ENCODE peak calls at places on chromosomes 4 and X, in five cellular contexts. C is stimulated activated CD8-positive, alpha-beta memory T cell treated with anti-CD3 and anti-CD28 coated beads, Interleukin-4, amount 100 ng/mL, for 24 hours; G is RCC 7860; X is stimulated activated naive B cell treated with anti-CD40 and anti-IgM and Interleukin-4, amounts not matched to agents 10 μg/mL and 1 μg/mL and 100 μg/mL, for 72 hours; K is AG10803. I is an unnamed sample.
A peak's percentile ranks its signal among the peaks of the same experiment; 100 is the strongest.

GRCh38 chr4:157221895-157222763 is 1.6 kb downstream of the GRIA2 start:
- DNase-seq in C (no peak), G (no peak), X (no peak), K (no peak), I (no peak)

GRCh38 chrX:118730500-118731247 is 3.3 kb downstream of the IL13RA1 start:
- DNase-seq in C (no peak), G (peak; percentile 25), X (no peak), K (peak; percentile 80), I (no peak)

GRCh38 chr4:8840006-8840793 is 31.4 kb downstream of the HMX1 start:
- DNase-seq in C (no peak), G (no peak), X (no peak), K (no peak), I (peak; percentile 15)

GRCh38 chrX:40095588-40096394 is 2.0 kb downstream of the BCOR start:
- DNase-seq in C (no peak), G (no peak), X (peak; percentile 21), K (no peak), I (no peak)

GRCh38 chr4:87213425-87213824 is 7.0 kb downstream of the KLHL8 start:
- DNase-seq in C (no peak), G (no peak), X (no peak), K (peak; percentile 21), I (no peak)

GRCh38 chrX:49773993-49774392 is 55.1 kb upstream of the PAGE4 start:
- DNase-seq in C (no peak), G (no peak), X (no peak), K (no peak), I (no peak)

GRCh38 chrX:111131572-111131971 is 35.6 kb downstream of the PAK3 start:
- DNase-seq in C (no peak), G (no peak), X (no peak), K (peak; percentile 12), I (no peak)

GRCh38 chrX:459611-460010 is 72.9 kb upstream of the PPP2R3B start:
- DNase-seq in C (no peak), G (no peak), X (no peak), K (no peak), I (no peak)

GRCh38 chr4:87108142-87108546 is 112.3 kb downstream of the KLHL8 start:
- DNase-seq in C (no peak), G (peak; percentile 92), X (no peak), K (peak; percentile 86), I (no peak)